ENCODE peak calls at places on chromosomes 16 and 17, in five cellular contexts. A is midbrain, R is astrocyte of the hippocampus, K is lower leg skin, B is mucosa of descending colon. V is an unnamed sample.
A peak's percentile ranks its signal among the peaks of the same experiment; 100 is the strongest.

GRCh38 chr17:75475144-75475835 is 18.9 kb downstream of the TMEM94 start:
- DNase-seq in A (peak; percentile 21), R (peak; percentile 47), K (no peak), B (peak; percentile 29), V (no peak)

GRCh38 chr17:48717367-48718161 is 4.8 kb downstream of the PRAC1 start:
- DNase-seq in A (no peak), R (no peak), K (peak; percentile 36), B (no peak), V (peak; percentile 21)

GRCh38 chr17:78359216-78359935 is 501 bp downstream of the SOCS3 start:
- DNase-seq in A (no peak), R (peak; percentile 76), K (peak; percentile 91), B (no peak), V (peak; percentile 85)

GRCh38 chr16:21283521-21284289 is 5.6 kb upstream of the CRYM start:
- DNase-seq in A (no peak), R (peak; percentile 64), K (peak; percentile 87), B (peak; percentile 62), V (no peak)

GRCh38 chr16:46884513-46885293 is 541 bp downstream of the GPT2 start:
- DNase-seq in A (peak; percentile 72), R (peak; percentile 60), K (no peak), B (peak; percentile 57), V (no peak)

GRCh38 chr16:35196313-35196712 is 1736.9 kb downstream of the TP53TG3F start:
- DNase-seq in A (no peak), R (no peak), K (peak; percentile 52), B (no peak), V (no peak)

GRCh38 chr17:3594056-3594810 is 15.0 kb downstream of the TRPV1 start:
- DNase-seq in A (peak; percentile 52), R (peak; percentile 91), K (no peak), B (no peak), V (no peak)

GRCh38 chr16:76653390-76654026 is 376.3 kb downstream of the CNTNAP4 start:
- DNase-seq in A (peak; percentile 82), R (peak; percentile 54), K (no peak), B (no peak), V (no peak)

GRCh38 chr16:28192811-28193529 is 18.8 kb downstream of the XPO6 start:
- DNase-seq in A (no peak), R (no peak), K (peak; percentile 76), B (peak; percentile 80), V (no peak)

GRCh38 chr16:56339431-56340195 is 85.7 kb downstream of the AMFR start:
- DNase-seq in A (no peak), R (no peak), K (no peak), B (peak; percentile 31), V (no peak)

GRCh38 chr16:88393034-88393433 is 10.3 kb downstream of the ZNF469 start:
- DNase-seq in A (peak; percentile 17), R (no peak), K (no peak), B (no peak), V (no peak)

GRCh38 chr16:2043980-2044451 is 3.6 kb downstream of the NTHL1 start:
- DNase-seq in A (no peak), R (no peak), K (no peak), B (peak; percentile 88), V (no peak)

GRCh38 chr17:55655777-55656176 is 66.9 kb downstream of the TMEM100 start:
- DNase-seq in A (no peak), R (no peak), K (no peak), B (no peak), V (no peak)

GRCh38 chr17:28982191-28982793 is 23.5 kb downstream of the SEZ6 start:
- DNase-seq in A (no peak), R (no peak), K (no peak), B (no peak), V (no peak)

GRCh38 chr17:39740357-39741111 is 2.8 kb downstream of the GRB7 start:
- DNase-seq in A (no peak), R (peak; percentile 62), K (no peak), B (peak; percentile 67), V (no peak)

GRCh38 chr17:72619976-72620650 is 472.4 kb downstream of the SLC39A11 start:
- DNase-seq in A (no peak), R (no peak), K (no peak), B (no peak), V (no peak)

GRCh38 chr17:17837380-17837821 is 615 bp upstream of the SREBF1 start:
- DNase-seq in A (no peak), R (no peak), K (no peak), B (peak; percentile 54), V (no peak)

GRCh38 chr17:73340093-73340596 is 28.3 kb upstream of the CDC42EP4 start:
- DNase-seq in A (no peak), R (peak; percentile 93), K (no peak), B (no peak), V (peak; percentile 78)

GRCh38 chr17:64411999-64412771 is 21.5 kb upstream of the PECAM1 start:
- DNase-seq in A (peak; percentile 28), R (peak; percentile 48), K (peak; percentile 89), B (peak; percentile 70), V (peak; percentile 82)

GRCh38 chr16:72576189-72576588 is 404.2 kb upstream of the PMFBP1 start:
- DNase-seq in A (no peak), R (no peak), K (no peak), B (no peak), V (no peak)

GRCh38 chr16:72657791-72658190 is 390.1 kb downstream of the ZFHX3 start:
- DNase-seq in A (no peak), R (no peak), K (no peak), B (no peak), V (no peak)

GRCh38 chr16:10738231-10739077 is 5.2 kb upstream of the NUBP1 start:
- DNase-seq in A (peak; percentile 62), R (peak; percentile 69), K (peak; percentile 88), B (no peak), V (no peak)

GRCh38 chr16:73052441-73053030 is 4.6 kb upstream of the ZFHX3 start:
- DNase-seq in A (no peak), R (peak; percentile 39), K (no peak), B (no peak), V (no peak)

GRCh38 chr16:54890381-54890780 is 40.3 kb upstream of the IRX5 start:
- DNase-seq in A (no peak), R (no peak), K (no peak), B (no peak), V (no peak)

GRCh38 chr17:73165616-73166404 is 1.0 kb downstream of the SSTR2 start:
- DNase-seq in A (no peak), R (peak; percentile 36), K (no peak), B (no peak), V (no peak)

GRCh38 chr16:66746682-66747081 is 4.7 kb downstream of the DYNC1LI2 start:
- DNase-seq in A (no peak), R (peak; percentile 75), K (no peak), B (no peak), V (no peak)